ENCODE peak calls at places on chromosomes 7 and 10, in four cellular contexts. One of them, this sample, is unnamed.
A peak's percentile ranks its signal among the peaks of the same experiment; 100 is the strongest.

GRCh38 chr10:78408671-78409472 is 375.2 kb downstream of the RPS24 start:
- DNase-seq in activated gamma-delta T cell treated with anti-CD3 and anti-CD28 coated beads, Interleukin-2, amount 50 U/mL, for 16 hours: no peak
- DNase-seq in hippocampal formation: no peak
- DNase-seq in stimulated activated CD8-positive, alpha-beta memory T cell treated with anti-CD3 and anti-CD28 coated beads, Interleukin-7, amount 100 ng/mL, for 4 hours: no peak
- DNase-seq in this sample: no peak

GRCh38 chr7:152054377-152055230 is 29.1 kb downstream of the GALNT11 start:
- DNase-seq in activated gamma-delta T cell treated with anti-CD3 and anti-CD28 coated beads, Interleukin-2, amount 50 U/mL, for 16 hours: no peak
- DNase-seq in hippocampal formation: peak; percentile 9
- DNase-seq in stimulated activated CD8-positive, alpha-beta memory T cell treated with anti-CD3 and anti-CD28 coated beads, Interleukin-7, amount 100 ng/mL, for 4 hours: no peak
- DNase-seq in this sample: no peak

GRCh38 chr7:91491868-91492267 is 227.6 kb downstream of the FZD1 start:
- DNase-seq in activated gamma-delta T cell treated with anti-CD3 and anti-CD28 coated beads, Interleukin-2, amount 50 U/mL, for 16 hours: no peak
- DNase-seq in hippocampal formation: no peak
- DNase-seq in stimulated activated CD8-positive, alpha-beta memory T cell treated with anti-CD3 and anti-CD28 coated beads, Interleukin-7, amount 100 ng/mL, for 4 hours: no peak
- DNase-seq in this sample: no peak

GRCh38 chr7:159121068-159121467 is 23.6 kb downstream of the VIPR2 start:
- DNase-seq in activated gamma-delta T cell treated with anti-CD3 and anti-CD28 coated beads, Interleukin-2, amount 50 U/mL, for 16 hours: no peak
- DNase-seq in hippocampal formation: no peak
- DNase-seq in stimulated activated CD8-positive, alpha-beta memory T cell treated with anti-CD3 and anti-CD28 coated beads, Interleukin-7, amount 100 ng/mL, for 4 hours: no peak
- DNase-seq in this sample: no peak

GRCh38 chr7:20407585-20408466 is 77.1 kb downstream of the ITGB8 start:
- DNase-seq in activated gamma-delta T cell treated with anti-CD3 and anti-CD28 coated beads, Interleukin-2, amount 50 U/mL, for 16 hours: no peak
- DNase-seq in hippocampal formation: no peak
- DNase-seq in stimulated activated CD8-positive, alpha-beta memory T cell treated with anti-CD3 and anti-CD28 coated beads, Interleukin-7, amount 100 ng/mL, for 4 hours: no peak
- DNase-seq in this sample: peak; percentile 35

GRCh38 chr10:1029838-1030237 is 4.2 kb upstream of the IDI2 start:
- DNase-seq in activated gamma-delta T cell treated with anti-CD3 and anti-CD28 coated beads, Interleukin-2, amount 50 U/mL, for 16 hours: no peak
- DNase-seq in hippocampal formation: no peak
- DNase-seq in stimulated activated CD8-positive, alpha-beta memory T cell treated with anti-CD3 and anti-CD28 coated beads, Interleukin-7, amount 100 ng/mL, for 4 hours: no peak
- DNase-seq in this sample: no peak

GRCh38 chr10:81179805-81180452 is 642.2 kb downstream of the SH2D4B start:
- DNase-seq in activated gamma-delta T cell treated with anti-CD3 and anti-CD28 coated beads, Interleukin-2, amount 50 U/mL, for 16 hours: no peak
- DNase-seq in hippocampal formation: no peak
- DNase-seq in stimulated activated CD8-positive, alpha-beta memory T cell treated with anti-CD3 and anti-CD28 coated beads, Interleukin-7, amount 100 ng/mL, for 4 hours: no peak
- DNase-seq in this sample: no peak

GRCh38 chr10:82150123-82150900 is 275.3 kb downstream of the NRG3 start:
- DNase-seq in activated gamma-delta T cell treated with anti-CD3 and anti-CD28 coated beads, Interleukin-2, amount 50 U/mL, for 16 hours: no peak
- DNase-seq in hippocampal formation: no peak
- DNase-seq in stimulated activated CD8-positive, alpha-beta memory T cell treated with anti-CD3 and anti-CD28 coated beads, Interleukin-7, amount 100 ng/mL, for 4 hours: no peak
- DNase-seq in this sample: no peak

GRCh38 chr10:44932338-44933116 is 21.4 kb downstream of the TMEM72 start:
- DNase-seq in activated gamma-delta T cell treated with anti-CD3 and anti-CD28 coated beads, Interleukin-2, amount 50 U/mL, for 16 hours: peak; percentile 75
- DNase-seq in hippocampal formation: peak; percentile 70
- DNase-seq in stimulated activated CD8-positive, alpha-beta memory T cell treated with anti-CD3 and anti-CD28 coated beads, Interleukin-7, amount 100 ng/mL, for 4 hours: peak; percentile 64
- DNase-seq in this sample: peak; percentile 10

GRCh38 chr7:4185736-4186512 is 496.2 kb upstream of the FOXK1 start:
- DNase-seq in activated gamma-delta T cell treated with anti-CD3 and anti-CD28 coated beads, Interleukin-2, amount 50 U/mL, for 16 hours: no peak
- DNase-seq in hippocampal formation: no peak
- DNase-seq in stimulated activated CD8-positive, alpha-beta memory T cell treated with anti-CD3 and anti-CD28 coated beads, Interleukin-7, amount 100 ng/mL, for 4 hours: no peak
- DNase-seq in this sample: no peak

GRCh38 chr7:128792471-128793183 is 859 bp downstream of the CCDC136 start:
- DNase-seq in activated gamma-delta T cell treated with anti-CD3 and anti-CD28 coated beads, Interleukin-2, amount 50 U/mL, for 16 hours: no peak
- DNase-seq in hippocampal formation: no peak
- DNase-seq in stimulated activated CD8-positive, alpha-beta memory T cell treated with anti-CD3 and anti-CD28 coated beads, Interleukin-7, amount 100 ng/mL, for 4 hours: no peak
- DNase-seq in this sample: no peak

GRCh38 chr10:27413387-27413786 is 90.7 kb upstream of the RAB18 start:
- DNase-seq in activated gamma-delta T cell treated with anti-CD3 and anti-CD28 coated beads, Interleukin-2, amount 50 U/mL, for 16 hours: no peak
- DNase-seq in hippocampal formation: no peak
- DNase-seq in stimulated activated CD8-positive, alpha-beta memory T cell treated with anti-CD3 and anti-CD28 coated beads, Interleukin-7, amount 100 ng/mL, for 4 hours: no peak
- DNase-seq in this sample: no peak

GRCh38 chr7:95066736-95067530 is 159.5 kb downstream of the PPP1R9A start:
- DNase-seq in activated gamma-delta T cell treated with anti-CD3 and anti-CD28 coated beads, Interleukin-2, amount 50 U/mL, for 16 hours: no peak
- DNase-seq in hippocampal formation: no peak
- DNase-seq in stimulated activated CD8-positive, alpha-beta memory T cell treated with anti-CD3 and anti-CD28 coated beads, Interleukin-7, amount 100 ng/mL, for 4 hours: no peak
- DNase-seq in this sample: no peak

GRCh38 chr10:14087585-14087984 is 243.1 kb downstream of the FRMD4A start:
- DNase-seq in activated gamma-delta T cell treated with anti-CD3 and anti-CD28 coated beads, Interleukin-2, amount 50 U/mL, for 16 hours: no peak
- DNase-seq in hippocampal formation: no peak
- DNase-seq in stimulated activated CD8-positive, alpha-beta memory T cell treated with anti-CD3 and anti-CD28 coated beads, Interleukin-7, amount 100 ng/mL, for 4 hours: no peak
- DNase-seq in this sample: no peak

GRCh38 chr7:65840446-65840845 is 32.4 kb upstream of the VKORC1L1 start:
- DNase-seq in activated gamma-delta T cell treated with anti-CD3 and anti-CD28 coated beads, Interleukin-2, amount 50 U/mL, for 16 hours: no peak
- DNase-seq in hippocampal formation: no peak
- DNase-seq in stimulated activated CD8-positive, alpha-beta memory T cell treated with anti-CD3 and anti-CD28 coated beads, Interleukin-7, amount 100 ng/mL, for 4 hours: no peak
- DNase-seq in this sample: no peak

GRCh38 chr7:83502636-83503035 is 146.3 kb downstream of the SEMA3E start:
- DNase-seq in activated gamma-delta T cell treated with anti-CD3 and anti-CD28 coated beads, Interleukin-2, amount 50 U/mL, for 16 hours: no peak
- DNase-seq in hippocampal formation: no peak
- DNase-seq in stimulated activated CD8-positive, alpha-beta memory T cell treated with anti-CD3 and anti-CD28 coated beads, Interleukin-7, amount 100 ng/mL, for 4 hours: no peak
- DNase-seq in this sample: no peak

This sample was measured in NCI-H187.